ENCODE peak calls at places on chromosomes 6 and 20, in four cellular contexts. J is hepatocyte, N is heart right ventricle, X is cardiac muscle cell. Z is an unnamed sample.

GRCh38 chr20:33945391-33946079 is 48.2 kb upstream of the RALY start:
- DNase-seq in X (peak; percentile 79), J (no peak), N (no peak), Z (no peak)

GRCh38 chr6:163998496-163998895 is 584.0 kb downstream of the QKI start:
- DNase-seq in N (no peak), J (no peak), X (no peak), Z (no peak)

GRCh38 chr6:121522771-121523386 is 87.4 kb downstream of the GJA1 start:
- DNase-seq in N (no peak), X (peak; percentile 46), J (no peak), Z (no peak)

GRCh38 chr6:6858533-6858982 is 249.2 kb upstream of the RREB1 start:
- DNase-seq in J (no peak), N (no peak), X (no peak), Z (no peak)

GRCh38 chr6:36350681-36351091 is 14.0 kb upstream of the BNIP5 start:
- DNase-seq in N (no peak), J (peak; percentile 71), X (peak; percentile 99), Z (peak; percentile 83)

GRCh38 chr6:102197211-102197610 is 803.7 kb downstream of the GRIK2 start:
- DNase-seq in N (no peak), J (no peak), X (no peak), Z (no peak)

GRCh38 chr6:42387336-42387735 is 64.4 kb downstream of the TRERF1 start:
- DNase-seq in X (no peak), N (no peak), J (no peak), Z (no peak)

GRCh38 chr6:7204726-7205125 is 97.0 kb downstream of the RREB1 start:
- DNase-seq in N (no peak), J (no peak), X (peak; percentile 25), Z (no peak)

GRCh38 chr6:32965901-32966300 is 2.5 kb upstream of the BRD2 start:
- DNase-seq in N (no peak), J (no peak), X (peak; percentile 54), Z (no peak)

GRCh38 chr20:36342721-36343120 is 36.6 kb downstream of the DLGAP4 start:
- DNase-seq in J (no peak), X (no peak), N (no peak), Z (no peak)

GRCh38 chr20:36339646-36340592 is 33.8 kb downstream of the DLGAP4 start:
- DNase-seq in N (no peak), J (no peak), X (no peak), Z (no peak)

GRCh38 chr20:36342316-36342715 is 36.2 kb downstream of the DLGAP4 start:
- DNase-seq in J (no peak), X (no peak), N (no peak), Z (no peak)

GRCh38 chr20:36341331-36342020 is 35.3 kb downstream of the DLGAP4 start:
- DNase-seq in J (no peak), N (no peak), X (no peak), Z (no peak)

DNA sequence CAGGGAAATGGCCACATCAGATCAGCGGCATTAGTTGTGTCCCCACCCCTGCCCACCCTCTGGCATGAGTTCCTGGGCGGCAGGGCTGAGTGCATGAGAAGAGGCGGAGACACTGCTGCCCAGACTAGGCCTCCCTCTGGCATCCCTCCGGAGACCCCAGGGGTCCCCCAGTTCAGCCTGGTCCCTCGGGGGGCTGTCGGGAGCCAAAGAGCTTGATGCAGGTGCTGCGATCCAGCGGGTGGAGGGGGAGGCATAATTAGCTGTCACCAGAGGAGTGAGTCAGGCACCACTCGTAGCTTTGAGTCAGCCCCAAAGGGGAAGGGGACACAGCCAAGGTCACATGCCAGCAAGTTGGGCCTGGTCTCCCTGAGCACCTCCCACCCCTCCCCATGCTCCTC is 34.5 kb downstream of the DLGAP4 start:
- DNase-seq in X (no peak), N (no peak), J (no peak), Z (no peak)
- H3K36me3 ChIP-seq in X (no peaks in the 10 kb centered on the region), N (no peaks in the 10 kb centered on the region), J (no peaks in the 10 kb centered on the region), Z (no peaks in the 10 kb centered on the region)

DNA sequence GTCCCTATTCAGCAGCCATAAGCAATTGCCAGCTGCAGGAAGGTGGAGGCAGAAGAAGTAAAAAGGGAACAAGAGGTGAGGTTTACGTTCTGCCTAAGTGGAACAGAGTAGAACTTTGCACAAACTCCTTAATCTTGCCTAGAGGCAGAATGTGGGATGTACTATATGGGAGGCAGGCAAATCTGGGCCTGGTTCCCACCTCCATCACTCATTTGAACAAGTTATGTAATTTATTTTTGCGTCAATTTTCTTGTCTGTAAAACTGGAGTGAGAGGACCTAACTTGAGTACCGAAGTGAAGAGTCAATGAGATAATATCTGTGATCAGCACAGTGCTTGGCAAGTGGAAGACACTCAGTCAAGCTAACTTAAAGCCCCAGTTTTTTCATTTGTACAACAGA is 2.0 kb upstream of the TPBG start:
- DNase-seq in J (no peak), N (no peak), X (no peak), Z (no peak)
- H3K4me1 ChIP-seq in J (peaks cover 4% of the 10 kb centered on the region), N (peaks cover 22% of the 10 kb centered on the region), X (no peaks in the 10 kb centered on the region), Z (peaks cover 16% of the 10 kb centered on the region)

DNA sequence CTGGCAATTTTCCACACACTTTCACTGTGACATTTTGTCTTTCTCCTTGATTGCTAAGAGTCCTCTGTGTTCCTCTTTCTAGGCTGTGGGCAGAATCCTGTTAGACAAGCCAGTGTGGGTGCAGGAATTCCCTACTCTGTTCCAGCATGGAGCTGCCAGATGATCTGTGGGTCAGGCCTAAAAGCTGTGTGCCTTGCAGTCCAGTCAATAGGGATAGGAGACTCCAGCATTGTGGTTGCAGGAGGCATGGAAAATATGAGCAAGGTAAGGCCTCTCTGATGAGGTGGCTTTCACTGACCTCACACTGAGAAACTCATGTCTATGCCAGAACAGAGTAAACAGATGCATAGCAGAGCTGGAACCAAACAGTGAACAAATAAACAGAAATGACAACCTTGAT is 5.1 kb downstream of the ACAT2 start:
- DNase-seq in J (no peak), N (no peak), X (no peak), Z (peak; percentile 50)
- H3K36me3 ChIP-seq in J (no peaks in the 10 kb centered on the region), N (peaks cover 14% of the 10 kb centered on the region), X (peaks cover 56% of the 10 kb centered on the region), Z (peaks cover 86% of the 10 kb centered on the region)

DNA sequence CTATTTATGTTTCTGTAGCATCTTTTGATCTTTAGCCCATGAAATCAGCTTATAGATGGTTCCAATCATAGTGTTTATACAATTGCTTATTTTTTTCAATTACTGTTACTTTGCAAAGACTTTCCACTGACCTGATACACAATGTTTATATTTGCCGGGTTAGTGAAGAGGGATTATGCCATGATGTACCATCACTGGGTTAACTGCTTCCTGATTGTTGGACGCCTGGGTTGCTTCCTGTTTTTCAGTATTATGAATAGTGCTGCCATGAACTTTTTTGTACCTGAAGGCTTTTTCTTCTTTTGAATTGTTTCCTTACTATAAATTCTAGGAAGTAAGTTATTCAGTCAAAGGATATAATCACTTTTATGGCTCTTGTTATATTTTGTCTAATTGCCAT is 6.9 kb downstream of the MANBAL start:
- DNase-seq in X (no peak), J (no peak), N (no peak), Z (no peak)
- H3K4me1 ChIP-seq in X (peaks cover 24% of the 10 kb centered on the region), J (peaks cover 45% of the 10 kb centered on the region), N (peaks cover 55% of the 10 kb centered on the region), Z (peaks cover 69% of the 10 kb centered on the region)

DNA sequence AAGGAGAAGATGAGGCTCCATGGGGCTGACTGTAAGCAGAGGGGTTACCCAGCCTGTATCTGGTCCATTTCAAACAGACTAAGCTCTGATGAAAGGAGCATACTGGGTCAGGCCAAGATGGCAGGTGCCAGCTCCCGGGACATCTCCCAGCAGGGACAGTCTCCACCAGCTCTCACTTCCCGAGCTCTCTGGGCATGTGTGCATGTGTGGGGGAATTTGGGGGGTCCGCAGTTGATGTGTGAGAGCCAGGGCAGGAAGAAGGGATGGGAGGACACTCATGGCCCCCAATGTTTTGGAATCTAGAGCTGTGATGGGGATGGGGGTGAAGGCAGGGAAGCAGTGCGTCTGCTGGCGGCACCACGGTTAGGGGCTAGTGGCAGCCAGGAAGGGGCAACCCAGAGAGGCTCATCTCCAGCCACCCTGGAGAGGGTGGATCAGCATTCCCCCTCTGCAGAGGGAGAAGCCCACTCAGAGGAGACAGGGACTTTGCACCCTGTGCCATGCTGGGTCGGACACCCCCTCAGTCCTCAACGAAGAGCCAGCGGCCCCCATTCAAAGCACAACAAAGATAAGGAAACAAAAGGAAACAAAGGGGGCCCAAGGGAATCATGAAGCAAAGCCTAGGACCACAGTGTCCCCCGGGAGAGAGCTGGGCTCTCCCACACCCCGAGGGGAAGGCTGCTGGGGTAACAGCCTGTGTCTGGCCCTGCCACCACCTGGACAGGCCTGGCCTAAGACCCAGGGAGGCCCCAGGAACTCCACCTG is 52.4 kb downstream of the DSTN start:
- DNase-seq in N (no peak), X (no peak), J (no peak), Z (peak; percentile 29)
- H3K36me3 ChIP-seq in N (peaks cover 44% of the 10 kb centered on the region), X (peaks cover 39% of the 10 kb centered on the region), J (peaks cover 6% of the 10 kb centered on the region), Z (peaks cover 98% of the 10 kb centered on the region)

GRCh38 chr20:43016257-43016656 is 173.4 kb downstream of the PTPRT start:
- DNase-seq in N (no peak), X (no peak), J (no peak), Z (no peak)
- H3K4me1 ChIP-seq in N (no peaks in the 10 kb centered on the region), X (no peaks in the 10 kb centered on the region), J (no peaks in the 10 kb centered on the region), Z (no peaks in the 10 kb centered on the region)

GRCh38 chr20:41175727-41176330 is 38.5 kb downstream of the PLCG1 start:
- DNase-seq in J (no peak), X (no peak), N (no peak), Z (no peak)
- H3K36me3 ChIP-seq in J (no peaks in the 10 kb centered on the region), X (peaks cover 33% of the 10 kb centered on the region), N (peaks cover 24% of the 10 kb centered on the region), Z (peaks cover 77% of the 10 kb centered on the region)

DNA sequence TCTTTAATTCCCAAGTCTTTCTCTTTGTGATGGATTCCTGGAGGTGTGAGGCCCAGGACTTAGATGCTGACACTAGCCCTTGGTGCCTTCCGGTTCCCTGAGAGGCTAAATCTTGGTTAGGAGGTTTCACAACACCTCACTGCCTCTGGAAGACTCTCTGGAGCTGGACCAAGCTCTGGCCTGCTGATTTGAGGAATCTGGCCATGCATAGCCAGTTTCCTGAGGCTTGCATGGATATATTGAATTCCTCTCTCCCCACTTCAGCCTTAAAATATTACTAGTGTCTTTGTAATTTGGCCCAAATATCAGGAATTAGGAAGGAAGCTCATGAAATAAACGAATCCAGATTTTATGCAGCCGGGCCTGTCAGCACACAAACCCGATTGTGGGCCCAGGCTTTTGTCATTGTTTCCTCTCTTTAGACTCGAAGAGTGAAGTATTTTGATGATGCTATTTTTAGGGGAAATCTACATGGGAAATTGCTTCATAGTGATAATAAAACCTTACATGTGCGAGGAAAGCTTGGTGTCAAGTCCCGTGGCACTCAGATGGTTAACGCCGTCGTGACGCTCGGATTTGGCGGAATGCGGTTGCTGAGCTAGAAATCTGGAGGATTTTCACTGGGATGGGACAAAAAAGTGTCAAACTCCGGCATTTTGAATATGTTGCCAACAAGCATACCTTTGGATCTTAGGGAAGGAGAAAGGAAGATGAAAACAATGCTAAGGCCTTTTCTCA is 144.4 kb downstream of the PHACTR3 start:
- DNase-seq in N (no peak), X (peak; percentile 66), J (no peak), Z (no peak)
- H3K4me1 ChIP-seq in N (peaks cover 41% of the 10 kb centered on the region), X (no peaks in the 10 kb centered on the region), J (no peaks in the 10 kb centered on the region), Z (no peaks in the 10 kb centered on the region)

DNA sequence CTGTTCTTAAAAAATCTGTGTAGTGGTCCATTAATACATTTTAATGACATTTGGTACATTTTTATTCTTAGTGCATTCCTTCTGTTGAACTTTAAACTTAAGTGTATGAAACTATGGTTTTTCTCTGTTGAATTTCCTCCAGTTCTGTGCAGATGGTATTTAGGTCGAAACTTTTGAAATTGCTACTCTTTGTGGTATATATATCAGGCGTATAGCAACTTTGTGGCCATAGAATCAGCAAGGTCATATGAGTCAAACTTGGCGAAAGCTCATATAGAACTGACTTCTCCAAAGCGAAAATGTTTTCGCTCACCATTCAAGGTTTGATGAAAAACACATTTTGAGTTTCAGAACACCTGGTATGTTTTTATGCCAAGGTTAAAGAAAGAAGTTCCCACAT is 93.7 kb downstream of the MAP3K4 start:
- DNase-seq in J (no peak), N (no peak), X (no peak), Z (no peak)
- H3K36me3 ChIP-seq in J (no peaks in the 10 kb centered on the region), N (peaks cover 76% of the 10 kb centered on the region), X (peaks cover 64% of the 10 kb centered on the region), Z (peaks cover 95% of the 10 kb centered on the region)

GRCh38 chr20:50387218-50387995 is 122.8 kb upstream of the PTPN1 start:
- DNase-seq in N (no peak), J (no peak), X (no peak), Z (no peak)
- H3K4me1 ChIP-seq in N (peaks cover 30% of the 10 kb centered on the region), J (peaks cover 16% of the 10 kb centered on the region), X (peaks cover 22% of the 10 kb centered on the region), Z (no peaks in the 10 kb centered on the region)

Z was measured in SJSA1.